ENCODE peak calls at places on chromosomes 12 and 14, in six cellular contexts. Z, A, N, D, Y and E are unnamed samples.
A peak's percentile ranks its signal among the peaks of the same experiment; 100 is the strongest.

GRCh38 chr12:115984607-115985006 is 292.9 kb downstream of the MED13L start:
- DNase-seq in A (no peak), N (no peak), Y (no peak), Z (no peak), D (no peak), E (no peak)

GRCh38 chr14:75283162-75283883 is 4.7 kb downstream of the FOS start:
- DNase-seq in Z (peak; percentile 51), D (peak; percentile 54), N (peak; percentile 15), A (no peak), Y (no peak), E (no peak)

GRCh38 chr14:89625208-89625987 is 208.4 kb upstream of the FOXN3 start:
- DNase-seq in Y (no peak), Z (no peak), D (no peak), N (no peak), A (no peak), E (no peak)

GRCh38 chr14:37411079-37411735 is 183.8 kb downstream of the FOXA1 start:
- DNase-seq in N (no peak), D (no peak), Y (no peak), Z (no peak), A (no peak), E (no peak)

GRCh38 chr12:6074979-6075585 is 49.4 kb downstream of the VWF start:
- DNase-seq in A (no peak), D (no peak), Y (no peak), Z (peak; percentile 52), N (no peak), E (no peak)

GRCh38 chr12:53101266-53101665 is 2.0 kb upstream of the SOAT2 start:
- DNase-seq in A (no peak), Y (no peak), D (no peak), N (peak; percentile 0), Z (no peak), E (no peak)

GRCh38 chr12:99450231-99450630 is 197.3 kb upstream of the GARIN6 start:
- DNase-seq in Y (no peak), N (no peak), Z (no peak), A (no peak), D (no peak), E (no peak)

GRCh38 chr12:3698218-3698974 is 54.5 kb downstream of the CRACR2A start:
- DNase-seq in D (no peak), N (no peak), Y (no peak), A (no peak), Z (no peak), E (no peak)

GRCh38 chr12:5318874-5319273 is 113.0 kb upstream of the NTF3 start:
- DNase-seq in Y (no peak), A (no peak), Z (no peak), D (no peak), N (no peak), E (no peak)

GRCh38 chr14:71666579-71667145 is 265.6 kb upstream of the RGS6 start:
- DNase-seq in Y (no peak), N (no peak), A (no peak), Z (no peak), D (no peak), E (no peak)

GRCh38 chr14:104212206-104213095 is 74.1 kb downstream of the KIF26A start:
- DNase-seq in A (no peak), D (no peak), N (no peak), Z (no peak), Y (no peak), E (no peak)

GRCh38 chr14:68444449-68445168 is 348.3 kb downstream of the ZFP36L1 start:
- DNase-seq in A (no peak), D (peak; percentile 20), Z (no peak), Y (no peak), N (no peak), E (no peak)

GRCh38 chr14:49997991-49998390 is 105.1 kb downstream of the ARF6 start:
- DNase-seq in D (no peak), A (no peak), Y (no peak), Z (no peak), N (no peak), E (no peak)

GRCh38 chr14:101476931-101477553 is 84.3 kb upstream of the DIO3 start:
- DNase-seq in A (peak; percentile 69), N (no peak), Z (peak; percentile 80), Y (no peak), D (peak; percentile 49), E (peak; percentile 59)
- TF ChIP-seq CREB1 in A (no peak), N (no peak), Z (no peak), Y (no peak), D (no peak), E (no peak)

DNA sequence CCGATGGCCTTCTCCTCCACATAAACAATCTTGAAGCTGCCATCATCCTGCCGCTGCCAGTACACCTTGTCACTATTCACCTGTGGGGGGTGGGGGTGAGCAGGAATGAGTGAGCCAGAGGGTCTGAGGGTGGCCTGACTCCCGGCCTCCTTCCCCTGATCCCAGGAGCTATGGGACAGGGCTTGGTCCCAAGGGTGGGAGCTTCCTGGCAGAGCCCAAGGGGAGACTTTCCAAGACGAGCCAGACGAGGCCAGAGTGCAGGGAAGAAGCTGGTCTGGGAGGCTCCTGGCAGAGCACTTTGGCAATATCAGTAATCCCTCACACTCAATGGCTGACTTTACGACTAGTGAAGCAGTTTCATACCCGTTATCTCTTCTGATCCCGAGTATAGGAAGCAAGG is 7.5 kb downstream of the TGM1 start:
- DNase-seq in Y (no peak), D (no peak), Z (no peak), A (no peak), N (no peak), E (no peak)
- TF ChIP-seq CREB1 in Y (no peak), D (no peak), Z (no peak), A (no peak), N (no peak), E (no peak)

DNA sequence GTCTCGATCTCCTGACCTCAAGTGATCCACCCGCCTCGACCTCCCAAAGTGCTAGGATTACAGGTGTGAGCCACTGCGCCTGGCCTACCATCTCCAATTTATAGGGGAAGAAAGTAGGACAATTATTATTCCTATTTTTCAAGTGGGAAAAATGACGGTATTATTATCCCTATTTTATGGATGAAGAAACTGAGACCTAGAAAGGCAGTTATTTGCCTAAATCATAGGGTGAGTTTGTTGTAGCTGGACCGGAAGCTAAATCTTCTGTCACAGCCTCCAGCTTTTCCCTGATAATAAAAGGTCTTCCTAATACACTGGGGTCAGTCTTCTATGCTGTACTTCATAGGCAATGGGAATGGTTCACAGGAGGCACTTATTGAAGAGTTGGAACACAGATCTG is 13.8 kb downstream of the SLC7A8 start:
- DNase-seq in A (no peak), D (no peak), Y (no peak), N (no peak), Z (no peak), E (no peak)
- TF ChIP-seq CREB1 in A (no peak), D (no peak), Y (no peak), N (no peak), Z (no peak), E (no peak)

GRCh38 chr12:20426191-20426590 is 57.9 kb downstream of the PDE3A start:
- DNase-seq in Z (no peak), N (no peak), Y (no peak), A (no peak), D (no peak), E (no peak)
- TF ChIP-seq CREB1 in Z (no peak), N (no peak), Y (no peak), A (no peak), D (no peak), E (no peak)

GRCh38 chr14:76698631-76699030 is 62.6 kb upstream of the VASH1 start:
- DNase-seq in Z (no peak), Y (no peak), N (no peak), D (no peak), A (no peak), E (no peak)
- TF ChIP-seq CREB1 in Z (no peak), Y (no peak), N (no peak), D (no peak), A (no peak), E (no peak)

DNA sequence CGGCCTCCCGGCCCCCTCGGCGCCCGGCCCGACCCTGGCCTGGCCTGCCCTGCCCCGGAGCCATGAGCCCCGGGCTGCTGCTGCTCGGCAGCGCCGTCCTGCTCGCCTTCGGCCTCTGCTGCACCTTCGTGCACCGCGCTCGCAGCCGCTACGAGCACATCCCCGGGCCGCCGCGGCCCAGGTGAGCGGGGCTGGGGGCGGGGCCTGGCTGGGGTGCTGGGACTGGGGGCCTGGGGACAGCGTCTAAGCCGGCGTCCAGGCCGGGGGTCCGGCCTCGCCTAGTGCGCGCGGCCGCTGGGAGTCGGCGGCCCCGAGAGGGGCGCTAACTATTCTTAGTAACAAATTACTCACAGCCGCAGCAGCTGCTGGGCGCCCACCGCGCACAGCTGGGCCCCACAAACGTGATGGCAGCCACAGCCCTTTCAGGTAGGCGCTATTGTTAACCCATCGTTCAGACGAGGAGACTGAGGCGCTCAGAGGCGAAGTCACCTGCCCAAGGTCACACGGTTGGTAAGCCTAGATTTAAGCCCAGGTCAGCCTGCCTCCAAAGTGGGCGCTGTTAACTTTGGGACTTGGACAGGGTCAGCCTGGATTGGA is 356 bp downstream of the CYP46A1 start:
- DNase-seq in A (no peak), N (no peak), Z (no peak), Y (no peak), D (no peak), E (no peak)
- TF ChIP-seq CREB1 in A (no peak), N (no peak), Z (no peak), Y (no peak), D (no peak), E (no peak)